ENCODE peak calls at places on chromosomes 13 and 19, in six cellular contexts. E, B, I, G, F and C are unnamed samples.

GRCh38 chr13:106089251-106089940 is 446.1 kb downstream of the EFNB2 start:
- DNase-seq in E (no peak), B (no peak), I (no peak), G (no peak), F (no peak), C (no peak)

GRCh38 chr13:98222081-98222554 is 45.0 kb upstream of the RNF113B start:
- DNase-seq in E (no peak), B (no peak), I (no peak), G (peak), F (no peak), C (no peak)

GRCh38 chr19:18063463-18063862 is 23.3 kb downstream of the IL12RB1 start:
- DNase-seq in E (no peak), B (no peak), I (peak), G (no peak), F (no peak), C (no peak)

GRCh38 chr13:99960663-99961440 is 10.7 kb downstream of the ZIC5 start:
- DNase-seq in E (no peak), B (no peak), I (no peak), G (peak), F (no peak), C (no peak)

GRCh38 chr19:18604820-18605159 is 1.8 kb downstream of the CRLF1 start:
- DNase-seq in E (no peak), B (no peak), I (no peak), G (no peak), F (no peak), C (no peak)

GRCh38 chr19:55454787-55455243 is 6.6 kb downstream of the ISOC2 start:
- DNase-seq in E (no peak), B (no peak), I (peak), G (no peak), F (no peak), C (no peak)

GRCh38 chr19:47649588-47649987 is 40.7 kb downstream of the BICRA start:
- DNase-seq in E (no peak), B (no peak), I (no peak), G (no peak), F (no peak), C (no peak)

GRCh38 chr19:17479325-17479791 is 9.0 kb downstream of the SLC27A1 start:
- DNase-seq in E (no peak), B (no peak), I (no peak), G (no peak), F (no peak), C (no peak)

GRCh38 chr13:110524484-110525254 is 36.9 kb downstream of the RAB20 start:
- DNase-seq in E (no peak), B (peak), I (no peak), G (peak), F (no peak), C (no peak)

GRCh38 chr19:4013886-4014540 is 6.5 kb downstream of the PIAS4 start:
- DNase-seq in E (no peak), B (peak), I (no peak), G (no peak), F (no peak), C (no peak)

GRCh38 chr19:18160792-18161690 is 8.1 kb downstream of the PIK3R2 start:
- DNase-seq in E (peak), B (peak), I (peak), G (peak), F (no peak), C (peak)

GRCh38 chr19:46906221-46906620 is 45.4 kb downstream of the ARHGAP35 start:
- DNase-seq in E (no peak), B (no peak), I (no peak), G (no peak), F (no peak), C (no peak)

GRCh38 chr19:326851-327250 is 17.7 kb downstream of the MIER2 start:
- DNase-seq in E (no peak), B (peak), I (no peak), G (no peak), F (no peak), C (no peak)

GRCh38 chr19:44728178-44728577 is 20.3 kb upstream of the BCL3 start:
- DNase-seq in E (no peak), B (no peak), I (no peak), G (no peak), F (no peak), C (no peak)

GRCh38 chr19:14061081-14061749 is 661 bp downstream of the PALM3 start:
- DNase-seq in E (no peak), B (no peak), I (peak), G (peak), F (no peak), C (no peak)

GRCh38 chr19:35533822-35534521 is 716 bp downstream of the GAPDHS start:
- DNase-seq in E (no peak), B (no peak), I (peak), G (peak), F (no peak), C (peak)

GRCh38 chr13:47499358-47500150 is 501.5 kb downstream of the SUCLA2 start:
- DNase-seq in E (no peak), B (no peak), I (no peak), G (no peak), F (no peak), C (no peak)

GRCh38 chr19:10812902-10813404 is 23.1 kb downstream of the TMED1 start:
- DNase-seq in E (no peak), B (peak), I (peak), G (peak), F (no peak), C (no peak)

GRCh38 chr13:84303035-84303434 is 420.8 kb upstream of the SLITRK1 start:
- DNase-seq in E (no peak), B (no peak), I (no peak), G (no peak), F (no peak), C (no peak)

GRCh38 chr13:26061947-26062346 is 10.1 kb upstream of the SHISA2 start:
- DNase-seq in E (no peak), B (no peak), I (no peak), G (no peak), F (peak), C (no peak)

GRCh38 chr19:58366576-58367430 is 4.3 kb upstream of the ZNF497 start:
- DNase-seq in E (no peak), B (no peak), I (no peak), G (no peak), F (no peak), C (no peak)

GRCh38 chr19:47653856-47654255 is 44.9 kb downstream of the BICRA start:
- DNase-seq in E (no peak), B (no peak), I (no peak), G (no peak), F (no peak), C (no peak)

GRCh38 chr19:55339225-55340143 is at the start of gene KMT5C:
- DNase-seq in E (peak), B (peak), I (peak), G (peak), F (peak), C (peak)

GRCh38 chr13:60335531-60335930 is 61.5 kb upstream of the TDRD3 start:
- DNase-seq in E (no peak), B (no peak), I (no peak), G (no peak), F (no peak), C (no peak)

GRCh38 chr19:35135389-35135909 is 590 bp upstream of the LGI4 start:
- DNase-seq in E (peak), B (peak), I (peak), G (peak), F (no peak), C (peak)

DNA sequence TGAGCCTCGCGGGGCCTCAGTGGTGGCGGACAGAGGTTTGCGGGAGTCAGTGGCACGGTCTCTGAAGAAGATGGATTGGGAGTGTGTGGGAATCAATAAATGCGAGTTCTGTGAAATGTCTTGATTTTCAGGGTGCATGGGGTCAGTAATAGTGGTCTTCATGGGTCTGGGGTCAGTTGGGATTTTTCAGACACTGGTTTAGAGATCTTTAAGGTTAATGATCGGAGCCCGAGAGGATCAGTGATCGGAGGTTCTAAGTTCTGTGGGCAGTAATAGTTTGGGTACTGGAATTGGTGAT is 377 bp downstream of the ZNF793 start:
- DNase-seq in E (no peak), B (no peak), I (no peak), G (no peak), F (no peak), C (no peak)
- H3K4me3 ChIP-seq in E (peak), B (peak), I (no peak), G (peak), F (peak), C (peak)

GRCh38 chr19:51735759-51736449 is 12.1 kb upstream of the HAS1 start:
- DNase-seq in E (no peak), B (peak), I (peak), G (peak), F (no peak), C (peak)
- TF ChIP-seq EP300 in E (no peak), B (peak), I (no peak), G (no peak), F (peak), C (peak)

DNA sequence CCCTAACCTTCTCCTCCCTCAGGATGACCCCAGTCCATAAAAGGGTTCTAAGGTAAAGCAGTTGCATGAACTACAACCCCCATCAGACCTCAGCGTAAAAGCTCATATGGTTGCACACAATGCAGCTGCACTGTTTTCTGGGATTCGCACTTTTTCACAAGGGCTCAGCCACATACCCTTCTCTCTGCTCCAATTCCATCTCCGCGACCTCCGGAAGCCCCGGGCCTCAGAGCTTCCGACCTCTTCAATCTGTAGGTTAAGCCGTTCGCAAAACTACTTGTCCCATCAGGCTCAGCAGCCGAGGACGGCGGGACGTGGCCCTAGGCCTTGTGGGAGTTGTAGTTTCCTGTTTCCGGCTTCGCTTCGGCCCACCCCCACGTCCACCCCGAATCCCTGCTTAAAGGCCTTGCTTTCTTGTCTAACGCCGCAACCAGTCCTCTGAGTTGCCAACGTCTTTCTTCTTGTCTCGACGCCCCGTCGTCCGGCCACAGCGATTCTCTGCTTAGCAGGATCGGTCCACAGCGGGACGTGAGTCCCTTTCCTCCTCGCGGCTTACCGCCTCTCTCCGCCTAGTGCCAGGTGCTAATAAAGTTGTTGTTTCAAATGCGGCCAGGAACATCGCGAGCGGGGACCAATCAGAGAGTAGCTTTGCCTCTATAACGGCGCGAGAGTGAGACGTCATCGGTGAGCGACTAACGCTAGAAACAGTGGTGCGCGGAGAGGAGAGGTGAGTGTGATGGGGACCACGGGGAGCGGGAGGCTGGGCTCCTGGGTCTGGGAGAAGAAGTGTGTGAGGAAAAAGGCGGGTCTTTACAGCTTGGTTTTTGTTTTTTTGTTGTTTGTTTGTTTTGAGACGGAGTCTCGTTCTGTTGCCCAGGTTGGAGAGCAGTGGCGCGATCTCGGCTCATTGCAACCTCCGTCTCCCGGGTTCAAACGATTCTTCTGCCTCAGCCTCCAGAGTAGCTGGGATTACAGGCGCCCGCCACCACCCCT is at the start of the genes PRPF31 and TFPT:
- DNase-seq in E (peak), B (peak), I (peak), G (peak), F (peak), C (peak)
- TF ChIP-seq POLR2A in E (peak), B (peak), I (peak), G (peak), F (peak), C (peak)

GRCh38 chr13:51730927-51731326 is 73.0 kb downstream of the DHRS12 start:
- DNase-seq in E (no peak), B (no peak), I (no peak), G (no peak), F (no peak), C (no peak)
- H3K4me3 ChIP-seq in E (no peak), B (no peak), I (no peak), G (no peak), F (no peak), C (no peak)

GRCh38 chr13:44218501-44219240 is 155.0 kb upstream of the SERP2 start:
- DNase-seq in E (no peak), B (peak), I (no peak), G (peak), F (no peak), C (peak)
- TF ChIP-seq EP300 in E (no peak), B (no peak), I (no peak), G (no peak), F (no peak), C (peak)

DNA sequence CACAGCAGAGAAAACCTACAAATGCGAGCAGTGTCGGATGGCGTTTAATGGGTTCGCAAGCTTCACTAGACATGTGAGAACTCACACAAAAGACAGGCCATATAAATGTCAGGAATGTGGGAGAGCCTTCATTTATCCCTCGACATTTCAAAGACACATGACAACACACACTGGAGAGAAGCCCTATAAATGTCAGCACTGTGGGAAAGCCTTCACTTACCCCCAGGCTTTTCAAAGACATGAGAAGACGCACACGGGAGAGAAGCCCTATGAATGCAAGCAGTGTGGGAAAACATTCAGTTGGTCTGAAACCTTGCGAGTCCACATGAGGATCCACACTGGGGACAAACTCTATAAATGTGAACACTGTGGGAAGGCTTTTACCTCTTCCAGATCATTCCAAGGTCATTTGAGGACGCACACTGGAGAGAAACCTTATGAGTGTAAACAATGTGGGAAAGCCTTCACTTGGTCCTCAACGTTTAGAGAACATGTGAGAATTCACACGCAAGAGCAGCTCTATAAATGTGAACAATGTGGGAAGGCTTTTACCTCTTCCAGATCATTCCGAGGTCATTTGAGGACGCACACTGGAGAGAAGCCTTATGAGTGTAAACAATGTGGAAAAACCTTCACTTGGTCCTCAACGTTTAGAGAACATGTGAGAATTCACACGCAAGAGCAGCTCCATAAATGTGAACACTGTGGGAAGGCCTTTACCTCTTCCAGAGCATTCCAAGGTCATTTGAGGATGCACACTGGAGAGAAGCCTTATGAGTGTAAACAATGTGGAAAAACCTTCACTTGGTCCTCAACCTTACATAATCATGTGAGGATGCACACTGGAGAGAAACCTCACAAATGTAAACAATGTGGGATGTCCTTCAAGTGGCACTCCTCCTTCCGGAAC is 16.8 kb downstream of the ZNF57 start:
- DNase-seq in E (no peak), B (peak), I (no peak), G (no peak), F (no peak), C (no peak)
- TF ChIP-seq POLR2A in E (no peak), B (no peak), I (no peak), G (no peak), F (no peak), C (no peak)

GRCh38 chr13:24679686-24680085 is 522 bp upstream of the ATP12A start:
- DNase-seq in E (no peak), B (no peak), I (no peak), G (no peak), F (no peak), C (no peak)
- H3K4me3 ChIP-seq in E (no peak), B (no peak), I (no peak), G (no peak), F (no peak), C (no peak)